ENCODE peak calls at places on chromosomes 5 and 9, in ten cellular contexts. L is sigmoid colon, E is HepG2, A is adrenal gland, R is breast epithelium, N is heart left ventricle, H is GM12878, C is A549, T is tibial nerve, Y is HCT116. G is an unnamed sample.
A peak's percentile ranks its signal among the peaks of the same experiment; 100 is the strongest.

GRCh38 chr5:82386576-82386975 is 108.4 kb upstream of the RPS23 start:
- DNase-seq in H (no peak), T (no peak), L (no peak), C (peak; percentile 14), N (no peak), R (no peak), A (peak; percentile 35), Y (no peak), E (no peak), G (no peak)

GRCh38 chr9:100269656-100270055 is 83.1 kb downstream of the TEX10 start:
- DNase-seq in C (no peak), L (no peak), N (no peak), R (no peak), A (no peak), Y (no peak), T (no peak), E (no peak), H (no peak), G (no peak)

GRCh38 chr9:34984049-34984448 is 5.5 kb upstream of the DNAJB5 start:
- DNase-seq in N (no peak), T (no peak), A (no peak), Y (no peak), C (no peak), H (no peak), L (no peak), E (no peak), R (no peak), G (peak; percentile 25)

GRCh38 chr5:132209131-132209530 is 18.5 kb downstream of the P4HA2 start:
- DNase-seq in H (no peak), E (no peak), A (no peak), T (no peak), Y (no peak), C (no peak), R (no peak), N (no peak), L (no peak), G (no peak)

GRCh38 chr9:126549246-126550006 is 64.3 kb upstream of the LMX1B start:
- DNase-seq in T (no peak), E (no peak), L (no peak), H (no peak), N (no peak), C (no peak), A (no peak), Y (no peak), R (no peak), G (no peak)

GRCh38 chr9:116308070-116308469 is 154.5 kb downstream of the PAPPA start:
- DNase-seq in T (no peak), N (no peak), E (no peak), A (no peak), R (no peak), L (no peak), Y (no peak), H (no peak), C (no peak), G (no peak)

GRCh38 chr5:151205411-151205810 is 18.5 kb downstream of the CCDC69 start:
- DNase-seq in Y (no peak), C (no peak), R (no peak), H (no peak), A (no peak), E (no peak), N (peak; percentile 3), L (no peak), T (no peak), G (no peak)

GRCh38 chr5:111829701-111830100 is 72.7 kb upstream of the NREP start:
- DNase-seq in A (no peak), H (no peak), T (no peak), R (no peak), Y (no peak), E (no peak), L (no peak), C (no peak), N (no peak), G (no peak)

GRCh38 chr9:81389569-81389993 is 299.8 kb downstream of the TLE1 start:
- DNase-seq in H (no peak), N (no peak), R (peak; percentile 79), C (peak; percentile 58), E (peak; percentile 4), T (peak; percentile 44), A (peak; percentile 57), L (peak; percentile 74), Y (peak; percentile 22), G (peak; percentile 13)

GRCh38 chr5:117414926-117415325 is 840.3 kb upstream of the SEMA6A start:
- DNase-seq in R (no peak), C (no peak), T (no peak), L (no peak), E (no peak), Y (no peak), A (no peak), N (no peak), H (no peak), G (no peak)

GRCh38 chr5:32298056-32298420 is 14.7 kb downstream of the MTMR12 start:
- DNase-seq in N (no peak), E (no peak), A (no peak), Y (no peak), C (no peak), H (no peak), L (no peak), R (no peak), T (no peak), G (no peak)

GRCh38 chr5:178074266-178074952 is 38.9 kb upstream of the N4BP3 start:
- DNase-seq in E (peak; percentile 72), Y (no peak), A (no peak), T (no peak), R (no peak), C (no peak), H (no peak), N (no peak), L (no peak), G (no peak)

GRCh38 chr9:129609486-129610192 is 11.3 kb downstream of the C9orf50 start:
- DNase-seq in H (no peak), C (peak; percentile 86), N (peak; percentile 55), T (peak; percentile 47), R (no peak), Y (no peak), L (no peak), A (peak; percentile 61), E (no peak), G (no peak)

GRCh38 chr5:68343421-68343826 is 127.9 kb downstream of the PIK3R1 start:
- DNase-seq in Y (no peak), N (peak; percentile 36), E (no peak), C (peak; percentile 36), T (peak; percentile 60), L (peak; percentile 76), A (peak; percentile 92), R (peak; percentile 27), H (peak; percentile 55), G (peak; percentile 50)

GRCh38 chr5:96709152-96709821 is 47.1 kb downstream of the CAST start:
- DNase-seq in R (no peak), E (no peak), H (no peak), T (no peak), A (no peak), L (no peak), C (no peak), N (no peak), Y (no peak), G (no peak)

DNA sequence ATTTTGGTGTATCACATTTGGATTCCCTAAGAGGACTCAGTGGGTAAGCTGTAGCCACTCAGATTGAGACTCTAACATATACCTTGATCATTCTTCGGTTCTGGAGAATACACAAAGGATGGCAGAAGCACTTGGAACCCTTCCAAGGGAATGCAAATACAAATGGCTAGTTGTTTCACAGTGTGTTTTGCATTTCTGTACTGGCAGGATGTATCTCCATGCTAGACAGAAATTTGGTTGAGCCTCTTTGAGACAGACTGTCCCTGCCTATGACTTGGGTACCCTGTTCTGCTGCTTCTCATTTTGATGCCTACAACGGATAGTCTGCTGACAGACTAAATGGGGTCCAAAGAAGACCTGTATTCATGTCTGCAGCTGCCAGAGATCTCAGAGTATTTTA is 273.5 kb downstream of the TMEM38B start:
- DNase-seq in Y (no peak), E (no peak), C (no peak), R (no peak), H (no peak), T (no peak), L (no peak), N (no peak), A (no peak), G (no peak)
- H3K4me3 ChIP-seq in Y (no peak overlapping the region), E (no peak overlapping the region), C (no peak overlapping the region), R (no peak overlapping the region), H (no peak overlapping the region), T (no peak overlapping the region), L (no peak overlapping the region), N (no peak overlapping the region), A (no peak overlapping the region), G (no peak overlapping the region)

GRCh38 chr9:13860019-13860418 is 453.9 kb downstream of the NFIB start:
- DNase-seq in A (no peak), R (no peak), E (no peak), C (no peak), T (peak; percentile 38), L (no peak), N (no peak), H (no peak), Y (no peak), G (no peak)
- H3K27ac ChIP-seq in A (no peak overlapping the region), R (peak overlapping the region; percentile 58), E (no peak overlapping the region), C (no peak overlapping the region), T (peak overlapping the region; percentile 55), L (peak overlapping the region; percentile 15), N (peak overlapping the region; percentile 3), H (no peak overlapping the region), Y (no peak overlapping the region), G (no peak overlapping the region)

GRCh38 chr5:36690041-36690941 is 83.9 kb downstream of the SLC1A3 start:
- DNase-seq in C (peak; percentile 85), Y (peak; percentile 81), L (peak; percentile 91), T (peak; percentile 62), N (peak; percentile 77), H (peak; percentile 42), R (peak; percentile 63), A (peak; percentile 63), E (peak; percentile 53), G (peak; percentile 77)
- TF ChIP-seq POLR2A in C (no peak), Y (no peak), L (no peak), T (no peak), N (no peak), H (peak; percentile 68), R (no peak), A (no peak), E (no peak), G (no peak)

GRCh38 chr9:90842984-90843383 is 41.4 kb downstream of the SYK start:
- DNase-seq in T (no peak), R (no peak), N (no peak), E (no peak), L (no peak), A (no peak), Y (no peak), H (no peak), C (no peak), G (no peak)

GRCh38 chr9:90841213-90841612 is 39.6 kb downstream of the SYK start:
- DNase-seq in H (no peak), N (no peak), Y (no peak), T (no peak), L (no peak), C (no peak), E (no peak), A (no peak), R (no peak), G (no peak)

GRCh38 chr9:90842378-90842777 is 40.8 kb downstream of the SYK start:
- DNase-seq in C (no peak), T (no peak), A (no peak), E (no peak), R (no peak), H (no peak), Y (no peak), N (no peak), L (no peak), G (no peak)

GRCh38 chr9:90841615-90842014 is 40.0 kb downstream of the SYK start:
- DNase-seq in E (no peak), R (no peak), T (no peak), Y (no peak), A (no peak), C (no peak), N (no peak), L (no peak), H (no peak), G (no peak)

GRCh38 chr9:90843530-90843929 is 41.9 kb downstream of the SYK start:
- DNase-seq in T (no peak), L (no peak), R (no peak), C (no peak), E (no peak), A (no peak), N (no peak), Y (no peak), H (no peak), G (no peak)
- H3K4me3 ChIP-seq in T (no peak overlapping the region), L (no peak overlapping the region), R (no peak overlapping the region), C (no peak overlapping the region), E (no peak overlapping the region), A (no peak overlapping the region), N (no peak overlapping the region), Y (no peak overlapping the region), H (no peak overlapping the region), G (no peak overlapping the region)

G was measured in thyroid gland.